ENCODE peak calls at places on chromosomes 13 and 19, in four cellular contexts. Y is A549; P is CD4-positive, CD25-positive, alpha-beta regulatory T cell; F is right cardiac atrium. N is an unnamed sample.
A peak's percentile ranks its signal among the peaks of the same experiment; 100 is the strongest.

GRCh38 chr19:30273184-30273583 is 99.0 kb upstream of the ZNF536 start:
- DNase-seq in F (no peak), Y (no peak), P (no peak), N (no peak)

GRCh38 chr19:41218249-41218614 is 791 bp upstream of the AXL start:
- DNase-seq in P (no peak), F (no peak), Y (no peak), N (no peak)

GRCh38 chr13:40318366-40318765 is 348.1 kb downstream of the FOXO1 start:
- DNase-seq in Y (no peak), F (peak; percentile 51), P (no peak), N (no peak)

GRCh38 chr13:40780822-40781401 is 8.5 kb upstream of the SLC25A15 start:
- DNase-seq in F (no peak), Y (peak; percentile 33), P (no peak), N (peak; percentile 26)

GRCh38 chr19:19495614-19496603 is 19.4 kb downstream of the TSSK6 start:
- DNase-seq in P (no peak), F (no peak), Y (no peak), N (no peak)

GRCh38 chr19:5960005-5961001 is 17.6 kb downstream of the RANBP3 start:
- DNase-seq in P (no peak), F (no peak), Y (no peak), N (no peak)

GRCh38 chr13:91185294-91185863 is 162.1 kb upstream of the MIR17HG start:
- DNase-seq in Y (peak; percentile 15), P (no peak), F (no peak), N (no peak)

GRCh38 chr19:14563989-14564650 is 7.7 kb downstream of the NDUFB7 start:
- DNase-seq in P (no peak), Y (peak; percentile 79), F (peak; percentile 57), N (peak; percentile 70)

GRCh38 chr19:41457241-41457640 is 14.3 kb downstream of the ERICH4 start:
- DNase-seq in Y (no peak), P (peak; percentile 48), F (no peak), N (no peak)

GRCh38 chr19:13882841-13883240 is 5.9 kb downstream of the NANOS3 start:
- DNase-seq in P (no peak), Y (no peak), F (no peak), N (no peak)

GRCh38 chr19:50721441-50722137 is 1.6 kb upstream of the CLEC11A start:
- DNase-seq in P (no peak), F (no peak), Y (no peak), N (peak; percentile 92)

GRCh38 chr19:45667620-45668341 is at the start of gene GIPR:
- DNase-seq in Y (peak; percentile 86), F (peak; percentile 62), P (no peak), N (peak; percentile 24)

GRCh38 chr19:53432088-53432661 is 391 bp downstream of the ZNF761 start:
- DNase-seq in P (peak; percentile 4), F (peak; percentile 60), Y (peak; percentile 18), N (peak; percentile 36)

GRCh38 chr19:48513289-48514122 is 1.9 kb upstream of the LMTK3 start:
- DNase-seq in Y (peak; percentile 92), P (peak; percentile 76), F (peak; percentile 55), N (peak; percentile 72)

GRCh38 chr19:33778089-33778791 is 18.4 kb upstream of the KCTD15 start:
- DNase-seq in P (peak; percentile 82), F (peak; percentile 83), Y (peak; percentile 85), N (peak; percentile 75)

GRCh38 chr19:17078920-17079709 is 3.5 kb downstream of the MYO9B start:
- DNase-seq in Y (no peak), F (no peak), P (no peak), N (no peak)

GRCh38 chr19:41025871-41026270 is 34.8 kb downstream of the CYP2B6 start:
- DNase-seq in P (no peak), F (no peak), Y (peak; percentile 22), N (no peak)

GRCh38 chr13:110418944-110419343 is 111.9 kb downstream of the COL4A2 start:
- DNase-seq in F (peak; percentile 56), P (no peak), Y (peak; percentile 36), N (no peak)

GRCh38 chr13:109140777-109141354 is 511.5 kb downstream of the MYO16 start:
- DNase-seq in Y (no peak), F (peak; percentile 23), P (no peak), N (no peak)

GRCh38 chr19:48645652-48646191 is at the start of gene CA11:
- DNase-seq in F (no peak), Y (peak; percentile 68), P (no peak), N (no peak)

GRCh38 chr19:52065399-52065798 is 16.8 kb upstream of the ZNF432 start:
- DNase-seq in Y (no peak), P (no peak), F (no peak), N (no peak)

GRCh38 chr19:52070496-52070895 is 21.9 kb upstream of the ZNF432 start:
- DNase-seq in P (no peak), Y (no peak), F (no peak), N (peak; percentile 31)

GRCh38 chr19:52066258-52066866 is 17.7 kb upstream of the ZNF432 start:
- DNase-seq in F (no peak), P (no peak), Y (no peak), N (no peak)

DNA sequence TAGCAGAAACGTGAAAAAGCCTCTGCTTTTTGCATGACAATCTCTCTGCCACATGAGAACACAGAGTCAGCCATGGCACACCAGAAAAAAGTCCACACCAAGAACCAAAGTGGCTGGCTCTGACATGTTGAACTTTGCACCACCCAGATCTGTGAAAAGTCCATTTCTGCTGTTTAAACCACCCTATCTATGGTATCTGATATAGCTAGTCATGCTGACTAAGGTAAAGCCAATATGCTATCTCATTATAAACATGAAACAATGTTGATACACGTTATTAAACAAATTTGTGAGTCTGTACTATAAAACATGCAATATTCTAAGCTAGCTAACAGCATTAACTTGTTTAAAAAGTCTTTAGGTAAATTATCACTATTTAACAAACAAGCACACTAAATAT is 21.0 kb upstream of the ZNF432 start:
- DNase-seq in P (no peak), Y (no peak), F (no peak), N (no peak)
- H3K9me3 ChIP-seq in P (peaks cover 88% of the 10 kb centered on the region), Y (peaks cover 92% of the 10 kb centered on the region), F (peaks cover 13% of the 10 kb centered on the region), N (peaks cover 77% of the 10 kb centered on the region)

DNA sequence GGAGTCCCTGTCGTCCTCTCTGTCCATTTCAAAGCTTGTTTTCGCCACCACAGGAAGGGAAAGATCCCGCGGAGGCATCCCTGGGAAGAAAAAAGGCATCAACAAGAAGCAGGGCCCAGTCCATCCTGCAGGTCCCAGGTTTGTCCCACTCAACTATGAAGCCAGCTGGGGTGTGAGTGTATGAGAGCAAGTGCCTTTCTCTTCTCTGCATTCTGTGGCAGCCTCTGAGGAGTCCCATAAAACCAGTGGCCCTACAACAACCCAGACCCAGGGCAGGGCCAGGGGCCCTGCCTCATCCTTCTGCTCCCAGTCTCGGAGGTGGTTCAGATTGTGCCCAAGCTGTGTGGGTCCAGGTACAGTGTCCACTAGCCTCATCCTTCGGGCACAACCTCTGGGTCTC is 18.9 kb downstream of the PEG3 start:
- DNase-seq in Y (no peak), F (no peak), P (no peak), N (no peak)
- H3K9me3 ChIP-seq in Y (peaks cover 77% of the 10 kb centered on the region), F (no peaks in the 10 kb centered on the region), P (peaks cover 8% of the 10 kb centered on the region), N (peaks cover 5% of the 10 kb centered on the region)

DNA sequence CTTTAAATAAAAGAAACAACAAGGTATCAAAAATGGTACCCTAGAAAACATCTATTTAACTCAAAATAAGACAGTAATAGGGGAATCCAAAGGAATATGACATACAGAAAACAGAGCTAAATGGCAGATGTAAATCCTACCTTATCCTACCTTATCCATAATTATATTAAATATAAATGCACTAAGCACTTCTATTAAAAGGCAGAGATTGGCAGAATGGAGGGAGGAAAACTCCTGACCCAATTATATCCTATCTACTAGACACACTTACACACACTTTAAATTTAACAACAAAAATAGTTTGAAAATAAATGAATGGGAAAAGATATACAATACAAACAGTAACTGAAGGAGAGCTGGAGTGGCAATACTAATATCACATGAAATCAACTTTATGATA is 14.4 kb downstream of the RNASEH2B start:
- DNase-seq in P (no peak), Y (no peak), F (no peak), N (no peak)
- H3K9me3 ChIP-seq in P (peaks cover 36% of the 10 kb centered on the region), Y (peaks cover 30% of the 10 kb centered on the region), F (no peaks in the 10 kb centered on the region), N (peaks cover 42% of the 10 kb centered on the region)

GRCh38 chr19:23203841-23204344 is 46.3 kb downstream of the ZNF724 start:
- DNase-seq in P (no peak), F (peak; percentile 60), Y (no peak), N (no peak)
- H3K9me3 ChIP-seq in P (peaks cover 9% of the 10 kb centered on the region), F (no peaks in the 10 kb centered on the region), Y (peaks cover 32% of the 10 kb centered on the region), N (no peaks in the 10 kb centered on the region)

DNA sequence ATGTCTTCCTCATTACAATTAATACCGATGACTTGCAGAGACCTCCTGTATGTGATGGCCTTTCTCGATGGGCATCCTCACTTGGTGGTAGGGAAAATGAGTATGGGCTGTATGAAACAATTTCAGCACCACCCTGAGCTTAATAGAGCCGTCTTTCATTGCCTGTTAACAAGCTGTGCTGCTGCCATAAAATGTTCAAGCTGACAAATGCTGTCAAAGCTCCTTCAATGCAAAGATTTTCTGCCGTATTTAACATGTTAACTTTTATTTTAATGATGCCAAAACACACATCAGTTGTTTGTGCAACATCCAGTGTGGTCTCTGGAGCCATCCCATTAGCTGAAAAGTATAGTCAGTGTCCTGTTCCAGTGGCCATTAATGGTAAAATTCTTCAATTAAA is 110.1 kb downstream of the GPC6 start:
- DNase-seq in P (no peak), Y (no peak), F (no peak), N (no peak)
- H3K9me3 ChIP-seq in P (no peaks in the 10 kb centered on the region), Y (peaks cover 2% of the 10 kb centered on the region), F (no peaks in the 10 kb centered on the region), N (no peaks in the 10 kb centered on the region)

DNA sequence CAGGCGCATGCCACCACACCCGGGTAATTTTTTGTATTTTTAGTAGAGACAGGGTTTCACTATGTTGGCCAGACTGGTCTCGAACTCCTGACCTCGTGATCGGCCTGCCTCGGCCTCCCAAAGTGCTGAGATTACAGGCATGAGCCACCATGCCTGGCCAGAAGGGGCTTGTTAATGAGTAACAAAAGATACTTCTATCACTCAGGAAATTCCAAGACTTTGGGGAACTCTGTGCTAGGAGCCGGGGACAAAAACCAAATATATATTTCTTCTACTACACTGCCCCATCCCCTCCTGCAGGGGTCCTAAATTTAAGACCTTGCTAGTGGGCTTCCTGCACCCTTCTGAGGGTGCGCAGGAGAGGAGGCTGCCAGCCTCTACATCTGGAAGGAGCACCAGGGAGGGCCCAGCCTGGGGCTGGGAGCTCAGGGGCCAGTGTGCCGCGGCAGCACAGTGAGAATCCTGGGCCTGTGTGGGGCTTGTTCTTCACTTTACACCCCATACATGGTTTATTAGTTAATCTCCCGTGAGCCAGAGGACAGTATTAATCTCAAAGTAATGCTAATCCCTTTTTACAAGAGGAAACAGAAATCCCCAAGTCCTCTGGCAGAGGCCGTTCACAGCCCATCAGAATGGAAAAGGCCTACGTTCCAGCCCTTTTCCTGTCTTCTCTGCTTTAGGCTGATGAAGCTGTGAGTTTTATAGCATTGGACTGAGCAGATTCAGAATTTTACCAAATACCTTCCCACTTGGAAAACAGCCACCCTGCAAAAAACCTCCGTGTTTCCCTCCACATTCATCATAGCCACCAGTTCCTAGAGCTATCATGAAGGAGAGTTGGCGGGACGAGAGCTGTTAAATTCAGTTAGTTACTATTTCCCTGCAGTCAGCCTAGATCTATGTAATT is 44.4 kb upstream of the NPAS1 start:
- DNase-seq in Y (no peak), P (no peak), F (no peak), N (no peak)
- H3K9me3 ChIP-seq in Y (no peaks in the 10 kb centered on the region), P (no peaks in the 10 kb centered on the region), F (no peaks in the 10 kb centered on the region), N (no peaks in the 10 kb centered on the region)

DNA sequence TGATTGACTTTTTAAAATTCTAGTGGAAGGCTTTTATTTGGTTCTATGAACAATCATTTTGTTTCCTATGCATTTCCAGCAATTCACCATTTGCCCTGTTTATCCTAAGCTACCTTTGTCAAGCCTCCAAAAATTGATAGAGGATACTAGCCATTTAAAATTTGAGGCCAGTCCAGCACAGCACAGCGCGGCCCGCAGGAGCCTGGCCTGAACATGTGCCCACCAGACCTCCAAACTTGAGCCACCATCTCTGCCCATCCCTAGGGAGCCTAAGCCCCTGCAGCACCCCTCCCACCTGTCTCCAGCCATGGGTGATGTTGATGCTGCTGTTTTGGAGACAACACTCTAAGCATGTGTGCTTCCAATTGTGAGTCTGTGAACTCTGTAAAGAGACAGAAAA is 57.5 kb downstream of the SPRYD7 start:
- DNase-seq in P (no peak), Y (no peak), F (no peak), N (no peak)
- H3K9me3 ChIP-seq in P (peaks cover 14% of the 10 kb centered on the region), Y (peaks cover 27% of the 10 kb centered on the region), F (no peaks in the 10 kb centered on the region), N (peaks cover 30% of the 10 kb centered on the region)